ENCODE peak calls at places on chromosome 3, in six cellular contexts. Z is HCT116, P is mucosa of descending colon, Y is A673, B is ovary, Q is AG04450. O is an unnamed sample. For H3K9me3, the result is how much of the 10 kb centered on the place peaks cover.

GRCh38 chr3:114650808-114651207 is 357.0 kb downstream of the TIGIT start:
- DNase-seq in Z (peak), P (no peak), Y (peak), Q (no peak), B (no peak), O (no peak)

GRCh38 chr3:126399756-126400155 is 5.0 kb downstream of the CFAP100 start:
- DNase-seq in Y (no peak), Q (no peak), Z (no peak), P (no peak), B (no peak), O (no peak)

GRCh38 chr3:73787620-73788019 is 162.9 kb upstream of the PDZRN3 start:
- DNase-seq in Y (no peak), P (no peak), Q (no peak), Z (no peak), B (no peak), O (no peak)

GRCh38 chr3:127858477-127858876 is 36.2 kb upstream of the MGLL start:
- DNase-seq in P (no peak), Q (no peak), Z (no peak), Y (no peak), B (no peak), O (no peak)

GRCh38 chr3:106829206-106829605 is 548.0 kb upstream of the CCDC54 start:
- DNase-seq in P (no peak), Z (no peak), Y (no peak), Q (no peak), B (no peak), O (no peak)

GRCh38 chr3:19232566-19232965 is 84.3 kb downstream of the KCNH8 start:
- DNase-seq in P (no peak), Y (no peak), B (no peak), Z (no peak), Q (no peak), O (no peak)

GRCh38 chr3:45994661-45995369 is 809 bp downstream of the FYCO1 start:
- DNase-seq in P (peak), Z (no peak), Q (no peak), Y (no peak), B (no peak), O (peak)

GRCh38 chr3:64158334-64158733 is 66.9 kb downstream of the PRICKLE2 start:
- DNase-seq in Y (no peak), P (no peak), B (no peak), Q (no peak), Z (no peak), O (peak)

GRCh38 chr3:12395349-12396012 is 88.8 kb upstream of the TSEN2 start:
- DNase-seq in Y (no peak), Q (no peak), Z (no peak), B (no peak), P (no peak), O (no peak)

GRCh38 chr3:19149388-19149787 is 1.1 kb downstream of the KCNH8 start:
- DNase-seq in P (no peak), Z (no peak), Q (no peak), Y (peak), B (no peak), O (peak)

GRCh38 chr3:110414851-110415250 is 656.8 kb upstream of the NECTIN3 start:
- DNase-seq in Q (peak), Y (peak), Z (peak), P (no peak), B (no peak), O (no peak)

GRCh38 chr3:14497321-14497720 is 42.8 kb downstream of the GRIP2 start:
- DNase-seq in B (no peak), Z (no peak), Q (no peak), P (peak), Y (no peak), O (no peak)

GRCh38 chr3:127218457-127218922 is 25.6 kb downstream of the PRR23E start:
- DNase-seq in Q (no peak), B (no peak), P (no peak), Z (no peak), Y (no peak), O (no peak)

GRCh38 chr3:140756240-140757016 is 78.6 kb downstream of the TRIM42 start:
- DNase-seq in B (no peak), Y (no peak), Q (no peak), Z (no peak), P (no peak), O (no peak)

GRCh38 chr3:77468408-77469045 is 428.6 kb downstream of the ROBO2 start:
- DNase-seq in B (no peak), Q (no peak), P (no peak), Y (peak), Z (no peak), O (no peak)

DNA sequence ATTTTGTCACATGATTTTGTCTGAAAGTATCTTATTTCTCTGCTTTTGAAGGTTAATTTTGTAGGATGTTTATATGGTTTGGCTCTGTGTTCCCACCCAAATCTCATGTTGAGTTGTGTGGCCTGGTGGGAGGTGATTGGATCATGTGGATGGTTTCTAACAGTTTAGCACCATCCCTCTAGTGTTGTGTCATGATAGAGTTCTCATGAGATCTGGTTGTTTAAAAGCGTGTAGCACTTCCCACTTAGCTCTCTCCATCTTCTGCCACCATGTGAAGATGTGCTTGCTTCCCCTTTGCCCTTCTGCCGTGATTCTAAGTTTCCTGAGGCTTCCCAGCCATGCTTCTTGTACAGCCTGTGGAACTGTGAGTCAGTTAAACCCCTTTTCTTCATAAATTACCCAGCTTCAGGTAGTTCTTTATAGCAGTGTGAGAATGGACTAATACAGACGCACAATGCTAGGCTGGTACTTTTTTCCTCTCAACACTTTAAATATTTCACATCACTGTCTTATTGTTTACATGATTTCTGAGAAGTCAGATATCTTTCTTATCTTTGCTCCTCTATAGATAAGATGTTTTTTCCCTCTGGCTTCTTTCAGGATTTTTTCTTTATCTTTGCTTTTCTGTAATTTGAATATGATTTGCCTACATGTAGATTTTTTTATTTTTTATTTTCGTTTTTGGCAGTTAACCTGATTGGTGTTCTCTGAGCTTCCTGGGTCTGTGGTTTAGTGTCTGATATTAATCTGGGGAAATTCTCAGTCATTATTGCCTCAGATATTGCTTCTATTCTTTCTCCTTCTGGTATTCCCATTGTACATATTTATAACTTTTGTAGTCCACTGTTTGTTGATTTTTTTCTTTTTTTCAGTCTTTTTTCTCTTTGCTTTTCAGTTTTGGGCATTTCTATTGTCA is 22.2 kb downstream of the BTD start:
- DNase-seq in P (no peak), Y (no peak), Q (no peak), B (no peak), Z (no peak), O (no peak)
- H3K9me3 ChIP-seq in P (under half), Y (under half), Q (under half), B (under half), Z (under half), O (under half)

DNA sequence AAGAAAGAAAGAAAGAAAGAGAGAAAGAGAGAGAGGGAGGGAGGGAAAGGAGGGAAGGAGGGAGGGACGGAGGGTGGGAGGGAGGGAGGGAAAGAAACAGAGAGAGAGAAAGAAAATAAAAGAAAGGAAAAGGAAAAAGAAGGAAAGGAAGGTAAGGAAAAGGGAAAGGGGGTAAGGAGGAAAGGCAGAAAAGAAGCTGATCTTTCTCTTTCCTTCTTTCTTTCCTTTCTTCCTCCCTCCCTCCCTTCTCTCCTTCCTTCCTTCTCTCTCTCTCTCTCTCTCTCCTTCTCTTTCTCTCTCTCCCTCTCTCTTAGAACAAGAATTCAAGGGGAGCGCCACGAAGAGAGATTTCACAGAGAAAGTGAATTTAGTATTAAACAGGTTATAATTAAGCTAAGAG is 25.8 kb upstream of the TMCC1 start:
- DNase-seq in Q (no peak), Z (no peak), P (no peak), Y (no peak), B (no peak), O (no peak)
- H3K9me3 ChIP-seq in Q (under half), Z (under half), P (under half), Y (under half), B (under half), O (under half)

DNA sequence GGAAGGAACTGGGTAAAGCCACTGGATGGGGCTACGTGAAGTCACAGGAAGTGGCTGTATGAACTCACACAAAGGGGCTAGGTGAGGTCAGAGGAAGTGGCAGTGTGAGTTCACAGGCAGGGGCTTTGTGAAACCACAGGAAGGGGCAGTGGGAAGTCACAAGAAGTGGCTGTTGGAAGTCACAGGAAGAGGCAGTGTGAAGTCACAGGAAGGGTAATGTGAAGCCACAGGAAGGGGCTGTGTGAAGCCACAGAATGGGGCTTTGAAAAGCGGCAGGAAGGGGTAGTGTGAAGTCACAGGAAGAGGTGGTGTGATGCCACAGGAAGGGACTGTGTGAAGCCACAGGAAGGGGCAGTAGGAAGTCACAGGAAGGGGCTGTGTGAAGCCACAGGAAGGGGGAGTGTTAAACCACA is 34.6 kb downstream of the GASK1A start:
- DNase-seq in Y (no peak), Z (no peak), P (no peak), B (no peak), Q (no peak), O (no peak)
- H3K9me3 ChIP-seq in Y (under half), Z (under half), P (under half), B (under half), Q (under half), O (under half)

GRCh38 chr3:137582484-137582883 is 181.6 kb upstream of the SOX14 start:
- DNase-seq in Y (no peak), Q (no peak), P (no peak), B (no peak), Z (no peak), O (no peak)
- H3K9me3 ChIP-seq in Y (under half), Q (under half), P (under half), B (under half), Z (under half), O (under half)

DNA sequence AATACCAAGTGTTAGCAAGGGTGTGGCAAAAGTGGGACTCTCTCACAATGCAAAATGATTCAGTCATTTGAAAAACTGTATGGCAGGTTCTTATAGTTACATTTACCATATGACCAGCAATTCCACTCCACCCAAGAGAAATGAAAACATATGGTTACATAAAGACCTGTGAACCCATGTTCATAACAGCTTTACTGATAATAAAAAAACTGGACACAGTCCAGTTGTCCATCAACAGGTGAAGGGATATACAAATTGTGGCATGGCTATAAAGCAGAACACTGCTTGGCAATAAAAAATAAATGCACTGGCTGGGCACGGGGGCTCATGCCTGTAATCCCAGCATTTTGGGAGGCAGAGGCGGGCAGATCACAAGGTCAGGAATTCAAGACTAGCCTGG is 30.8 kb downstream of the RAD18 start:
- DNase-seq in P (no peak), Q (no peak), Y (no peak), Z (no peak), B (no peak), O (no peak)
- H3K9me3 ChIP-seq in P (under half), Q (under half), Y (under half), Z (under half), B (under half), O (under half)

DNA sequence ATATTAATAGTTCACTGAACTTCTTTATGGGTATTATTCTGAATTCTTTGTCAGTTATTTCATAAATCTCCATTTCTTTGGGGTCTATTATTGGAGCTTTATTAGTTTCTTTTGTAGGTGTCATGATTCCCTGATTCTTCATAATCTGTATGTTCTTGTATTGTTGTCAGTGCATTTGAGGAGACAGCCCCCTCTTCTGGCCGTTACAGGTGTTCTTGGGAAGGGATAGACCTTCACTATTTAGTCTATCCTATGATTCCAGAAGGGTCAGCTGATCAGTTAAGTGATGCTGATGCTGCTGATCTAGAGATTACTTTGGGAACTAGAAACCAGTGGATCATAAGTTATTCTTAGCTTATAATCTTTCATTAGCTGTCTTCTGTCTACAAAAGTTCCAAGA is 34.9 kb downstream of the TMEM39A start:
- DNase-seq in P (no peak), B (no peak), Q (no peak), Z (no peak), Y (no peak), O (no peak)
- H3K9me3 ChIP-seq in P (half or more), B (under half), Q (under half), Z (under half), Y (half or more), O (under half)

O was measured in adrenal gland.